ENCODE peak calls at places on chromosomes 6 and 20, in four cellular contexts. L is trophoblast cell, V is HCT116, B is IMR-90. I is an unnamed sample.

GRCh38 chr6:130632897-130633296 is 194.3 kb upstream of the SMLR1 start:
- DNase-seq in L (no peak), V (no peak), B (no peak), I (no peak)

GRCh38 chr6:142138876-142139275 is 6.2 kb downstream of the GJE1 start:
- DNase-seq in L (no peak), V (no peak), B (no peak), I (no peak)

GRCh38 chr6:22409487-22409886 is 112.7 kb upstream of the PRL start:
- DNase-seq in L (no peak), V (no peak), B (peak), I (no peak)

GRCh38 chr6:7998103-7998725 is 66.0 kb downstream of the BLOC1S5 start:
- DNase-seq in L (peak), V (no peak), B (peak), I (no peak)

GRCh38 chr6:52612336-52613096 is 35.7 kb upstream of the TRAM2 start:
- DNase-seq in L (no peak), V (no peak), B (peak), I (no peak)

GRCh38 chr6:12555267-12555666 is 161.3 kb upstream of the PHACTR1 start:
- DNase-seq in L (peak), V (no peak), B (peak), I (no peak)

GRCh38 chr6:160082627-160083026 is 39.0 kb upstream of the SLC22A1 start:
- DNase-seq in L (no peak), V (no peak), B (no peak), I (no peak)

GRCh38 chr6:98054453-98054852 is 771.4 kb upstream of the MMS22L start:
- DNase-seq in L (no peak), V (no peak), B (peak), I (no peak)

GRCh38 chr6:46170357-46171289 is at the start of gene ENPP5:
- DNase-seq in L (peak), V (peak), B (no peak), I (no peak)

GRCh38 chr6:73513496-73513854 is 7.4 kb downstream of the EEF1A1 start:
- DNase-seq in L (peak), V (no peak), B (peak), I (no peak)

GRCh38 chr20:50854512-50855249 is 59.8 kb downstream of the BCAS4 start:
- DNase-seq in L (no peak), V (no peak), B (no peak), I (no peak)

GRCh38 chr6:106534564-106534982 is 94.7 kb downstream of the RTN4IP1 start:
- DNase-seq in L (no peak), V (no peak), B (no peak), I (no peak)

GRCh38 chr6:119205911-119206617 is 127.6 kb upstream of the FAM184A start:
- DNase-seq in L (no peak), V (no peak), B (no peak), I (no peak)

GRCh38 chr6:44224154-44224977 is 971 bp downstream of the SLC29A1 start:
- DNase-seq in L (peak), V (no peak), B (peak), I (peak)

GRCh38 chr20:51354769-51355319 is 187.7 kb downstream of the NFATC2 start:
- DNase-seq in L (no peak), V (no peak), B (peak), I (no peak)

GRCh38 chr20:47231382-47232042 is 125.0 kb downstream of the ZMYND8 start:
- DNase-seq in L (no peak), V (no peak), B (peak), I (no peak)

GRCh38 chr6:25088513-25088912 is 152.8 kb upstream of the RIPOR2 start:
- DNase-seq in L (no peak), V (no peak), B (peak), I (no peak)

GRCh38 chr6:123338394-123338793 is 298.4 kb downstream of the TRDN start:
- DNase-seq in L (no peak), V (no peak), B (no peak), I (no peak)

GRCh38 chr6:33633462-33634158 is 12.5 kb downstream of the ITPR3 start:
- DNase-seq in L (peak), V (no peak), B (peak), I (peak)

GRCh38 chr6:84258268-84258667 is 30.8 kb upstream of the CEP162 start:
- DNase-seq in L (no peak), V (no peak), B (no peak), I (no peak)
- H3K4me3 ChIP-seq in L (no peak), V (no peak), B (peak), I (no peak)

GRCh38 chr20:370151-370600 is 10.4 kb upstream of the TRIB3 start:
- DNase-seq in L (peak), V (no peak), B (no peak), I (no peak)

GRCh38 chr20:368915-369314 is 11.6 kb upstream of the TRIB3 start:
- DNase-seq in L (no peak), V (no peak), B (no peak), I (no peak)

GRCh38 chr20:373171-373890 is 7.2 kb upstream of the TRIB3 start:
- DNase-seq in L (peak), V (peak), B (peak), I (no peak)

GRCh38 chr20:370977-371754 is 9.4 kb upstream of the TRIB3 start:
- DNase-seq in L (no peak), V (no peak), B (no peak), I (no peak)

DNA sequence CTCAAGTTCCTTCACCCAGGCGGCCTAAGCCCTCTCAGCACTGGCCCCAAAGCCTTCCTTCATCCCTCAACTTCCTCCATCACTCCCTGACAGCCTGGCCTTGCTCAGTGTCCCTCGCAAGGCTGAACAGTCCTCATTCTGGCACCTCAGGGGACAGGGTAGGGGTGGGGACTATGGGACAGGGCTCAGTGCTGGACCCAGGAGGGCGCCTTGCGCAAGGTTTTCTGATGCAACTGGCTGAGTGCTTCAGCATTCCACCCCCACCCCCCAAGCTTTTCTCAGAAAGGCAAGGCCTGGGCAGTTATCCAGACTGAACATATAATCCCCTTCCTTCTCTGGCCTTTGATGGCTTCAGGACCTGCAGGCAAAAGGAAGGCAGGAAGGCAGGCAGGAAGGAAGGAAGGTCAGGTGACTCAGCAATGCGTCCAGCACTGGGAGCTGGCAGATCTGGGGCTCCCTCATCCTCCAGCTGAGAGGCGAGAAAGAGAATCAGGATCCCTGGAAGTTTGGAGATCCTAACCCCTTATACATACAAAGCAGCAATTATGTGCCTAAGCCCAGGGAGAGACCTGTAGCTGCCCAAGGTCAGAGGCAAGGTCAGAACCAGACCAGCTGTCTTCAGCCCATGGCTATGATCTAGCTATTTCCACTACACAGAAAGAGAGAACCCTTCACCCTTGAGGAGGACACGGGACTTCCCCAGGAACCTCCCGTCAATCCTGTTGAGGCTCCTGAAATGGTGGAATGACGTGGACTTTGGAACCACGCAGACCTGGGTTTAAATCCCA is 8.6 kb upstream of the TRIB3 start:
- DNase-seq in L (peak), V (peak), B (peak), I (peak)
- H3K4me2 ChIP-seq in L (no peak), V (peak), B (peak), I (no peak)

GRCh38 chr6:80504882-80505281 is 398.4 kb downstream of the BCKDHB start:
- DNase-seq in L (no peak), V (no peak), B (no peak), I (no peak)
- H3K4me3 ChIP-seq in L (no peak), V (no peak), B (no peak), I (no peak)

DNA sequence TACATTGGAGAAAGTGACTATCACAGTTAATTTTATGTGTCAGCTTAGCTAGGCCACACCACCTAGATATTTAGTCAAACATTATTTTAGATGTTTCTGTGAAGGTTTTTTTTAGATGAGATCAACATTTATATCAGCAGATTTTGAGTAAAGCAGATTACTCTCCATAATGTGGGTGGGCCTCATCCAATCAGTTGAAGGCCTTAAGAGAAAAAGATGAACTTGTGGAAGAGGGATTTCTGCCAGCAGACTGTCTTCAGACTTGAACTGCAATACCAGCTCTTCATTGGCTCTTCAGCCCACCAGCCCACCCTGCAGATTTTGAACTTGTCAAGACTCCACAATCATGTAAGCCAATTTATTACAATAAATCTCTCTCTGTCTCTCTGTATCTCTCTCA is 25.1 kb upstream of the FBXO30 start:
- DNase-seq in L (no peak), V (no peak), B (no peak), I (no peak)
- H3K4me2 ChIP-seq in L (no peak), V (no peak), B (no peak), I (no peak)